ENCODE peak calls at places on chromosomes 16 and 17, in five cellular contexts. X, R, N, O and G are unnamed samples.

GRCh38 chr17:80594666-80595269 is 50.1 kb downstream of the RPTOR start:
- DNase-seq in X (no peak), R (no peak), N (no peak), O (peak), G (no peak)

GRCh38 chr17:66549312-66549705 is 246.9 kb downstream of the PRKCA start:
- DNase-seq in X (no peak), R (no peak), N (no peak), O (peak), G (no peak)

GRCh38 chr16:85110105-85110504 is 2.2 kb downstream of the CIBAR2 start:
- DNase-seq in X (no peak), R (no peak), N (no peak), O (no peak), G (no peak)

GRCh38 chr16:17358846-17359245 is 111.9 kb downstream of the XYLT1 start:
- DNase-seq in X (no peak), R (no peak), N (no peak), O (no peak), G (no peak)

GRCh38 chr17:27319536-27320221 is 25.8 kb downstream of the WSB1 start:
- DNase-seq in X (peak), R (no peak), N (no peak), O (peak), G (peak)

GRCh38 chr16:50428116-50428515 is 59.3 kb upstream of the BRD7 start:
- DNase-seq in X (no peak), R (no peak), N (no peak), O (no peak), G (no peak)

GRCh38 chr16:51854401-51854951 is 692.5 kb downstream of the TOX3 start:
- DNase-seq in X (no peak), R (no peak), N (no peak), O (peak), G (no peak)

GRCh38 chr16:88372522-88372921 is 10.2 kb upstream of the ZNF469 start:
- DNase-seq in X (no peak), R (no peak), N (no peak), O (no peak), G (no peak)

GRCh38 chr16:25494292-25494691 is 197.5 kb upstream of the HS3ST4 start:
- DNase-seq in X (no peak), R (no peak), N (no peak), O (no peak), G (no peak)

GRCh38 chr16:50467943-50468748 is 80.0 kb upstream of the NKD1 start:
- DNase-seq in X (no peak), R (no peak), N (no peak), O (no peak), G (peak)

GRCh38 chr17:17940451-17940911 is 31.7 kb downstream of the TOM1L2 start:
- DNase-seq in X (no peak), R (no peak), N (no peak), O (peak), G (no peak)

GRCh38 chr17:12429125-12429524 is 236.6 kb upstream of the MYOCD start:
- DNase-seq in X (no peak), R (no peak), N (no peak), O (no peak), G (no peak)
- TF ChIP-seq CTCF in X (no peak), R (no peak), N (no peak), O (no peak), G (no peak)

DNA sequence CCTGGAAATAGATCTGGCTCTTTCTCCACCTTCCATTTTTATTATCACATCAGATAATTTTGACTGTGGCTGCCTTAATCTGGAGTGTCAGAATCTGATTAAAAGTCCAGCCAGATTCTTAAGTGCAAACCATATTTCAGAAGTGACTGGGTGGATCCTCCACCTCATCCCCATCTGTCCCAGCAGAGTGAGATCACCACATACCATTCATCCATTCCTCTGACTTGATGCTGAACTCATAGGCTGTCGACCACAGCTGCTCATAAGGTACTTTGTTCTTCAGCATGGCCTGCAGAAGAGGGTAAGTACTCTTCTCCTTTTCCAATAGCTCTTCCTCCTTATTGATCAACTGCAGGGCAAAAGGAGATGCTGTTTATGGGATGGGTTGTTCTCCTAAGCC is 53.5 kb downstream of the DNAH3 start:
- DNase-seq in X (no peak), R (no peak), N (no peak), O (peak), G (no peak)
- TF ChIP-seq POLR2A in X (no peak), R (no peak), N (no peak), O (no peak), G (no peak)

DNA sequence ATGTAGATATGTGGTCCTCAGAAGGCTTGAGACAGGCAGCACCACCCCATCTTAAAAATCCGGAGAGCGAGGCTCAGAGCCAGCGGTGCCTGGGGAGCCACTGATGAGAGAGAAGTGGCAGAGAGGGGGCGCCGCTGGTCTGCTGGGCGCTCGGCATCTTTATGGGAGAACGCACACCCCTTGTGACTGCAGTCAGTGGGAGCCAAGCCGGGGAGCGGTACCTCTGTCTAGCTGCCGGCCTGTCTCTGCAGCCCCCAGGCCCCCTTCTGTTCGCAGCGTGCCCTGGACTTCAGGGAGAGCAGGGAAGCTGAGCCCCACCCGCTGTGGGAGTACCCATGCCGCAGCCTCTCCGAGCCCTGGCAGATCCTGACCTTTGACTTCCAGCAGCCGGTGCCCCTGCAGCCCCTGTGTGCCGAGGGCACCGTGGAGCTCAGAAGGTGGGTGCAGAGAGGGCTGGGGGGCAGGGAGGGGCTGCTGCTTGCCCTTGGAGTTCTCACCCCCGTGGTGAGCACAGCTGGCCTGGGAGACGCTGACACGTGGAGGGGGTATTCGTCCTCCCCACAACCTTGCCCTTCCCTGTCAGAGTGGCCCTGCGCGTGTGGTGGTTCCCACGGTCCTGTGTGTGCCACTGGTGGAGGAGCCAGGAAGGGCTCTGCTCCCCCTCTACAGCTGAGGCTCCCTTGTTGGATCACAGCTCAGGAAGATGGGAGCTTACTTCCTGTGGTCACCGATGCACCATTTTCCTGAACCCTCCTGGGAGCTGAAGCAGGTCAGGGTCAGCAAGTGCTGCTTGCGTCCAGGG is 44.8 kb downstream of the PRMT7 start:
- DNase-seq in X (no peak), R (no peak), N (no peak), O (no peak), G (no peak)
- TF ChIP-seq CTCF in X (no peak), R (no peak), N (no peak), O (no peak), G (no peak)

GRCh38 chr16:74700206-74701040 is at the start of gene MLKL:
- DNase-seq in X (no peak), R (peak), N (no peak), O (peak), G (peak)
- TF ChIP-seq POLR2A in X (no peak), R (peak), N (peak), O (peak), G (no peak)

GRCh38 chr17:82229686-82230626 is 1.1 kb downstream of the SLC16A3 start:
- DNase-seq in X (no peak), R (no peak), N (no peak), O (no peak), G (no peak)
- TF ChIP-seq CTCF in X (no peak), R (no peak), N (no peak), O (no peak), G (no peak)

GRCh38 chr17:29881256-29881655 is 48.8 kb downstream of the SSH2 start:
- DNase-seq in X (no peak), R (no peak), N (no peak), O (no peak), G (no peak)
- TF ChIP-seq POLR2A in X (no peak), R (no peak), N (no peak), O (no peak), G (no peak)

DNA sequence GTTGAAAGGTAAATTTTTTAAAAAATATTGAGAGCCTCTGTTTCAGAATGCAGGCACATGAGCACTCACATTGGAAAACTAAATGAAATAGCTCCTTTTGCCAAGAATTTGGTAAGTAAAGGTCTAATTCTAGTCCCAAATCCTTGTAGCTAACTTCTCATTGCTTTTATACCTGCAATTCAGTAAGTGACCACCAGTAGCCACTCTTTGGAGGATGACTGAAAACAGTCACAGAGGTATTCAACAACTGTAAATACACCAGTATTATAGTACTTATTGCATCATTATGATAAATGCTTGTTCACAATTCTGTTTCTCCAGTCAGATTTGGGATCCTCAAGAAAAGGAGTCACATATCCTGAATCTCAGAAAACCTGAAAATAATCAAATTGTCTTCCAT is 562.4 kb upstream of the CDH11 start:
- DNase-seq in X (no peak), R (no peak), N (no peak), O (no peak), G (no peak)
- TF ChIP-seq CTCF in X (no peak), R (no peak), N (no peak), O (no peak), G (no peak)